ENCODE peak calls at places on chromosomes 13 and 19, in five cellular contexts. One of them, this sample, is unnamed.
A peak's percentile ranks its signal among the peaks of the same experiment; 100 is the strongest.

GRCh38 chr19:56091751-56092546 is 29.1 kb downstream of the ZNF787 start:
- DNase-seq in tibial nerve: no peak
- DNase-seq in PC-9: peak; percentile 80
- DNase-seq in prostate gland: no peak
- DNase-seq in left lung: peak; percentile 39
- DNase-seq in this sample: no peak

GRCh38 chr19:8108560-8109445 is 40.6 kb downstream of the FBN3 start:
- DNase-seq in PC-9: no peak
- DNase-seq in tibial nerve: no peak
- DNase-seq in left lung: peak; percentile 61
- DNase-seq in prostate gland: no peak
- DNase-seq in this sample: peak; percentile 4

GRCh38 chr19:39927076-39927475 is 7.4 kb downstream of the FCGBP start:
- DNase-seq in left lung: no peak
- DNase-seq in tibial nerve: no peak
- DNase-seq in prostate gland: no peak
- DNase-seq in PC-9: no peak
- DNase-seq in this sample: no peak

GRCh38 chr13:44157614-44158013 is 216.0 kb upstream of the SERP2 start:
- DNase-seq in PC-9: no peak
- DNase-seq in left lung: no peak
- DNase-seq in prostate gland: no peak
- DNase-seq in tibial nerve: no peak
- DNase-seq in this sample: no peak

GRCh38 chr13:93559718-93560117 is 333.1 kb downstream of the GPC6 start:
- DNase-seq in left lung: no peak
- DNase-seq in prostate gland: no peak
- DNase-seq in PC-9: peak; percentile 64
- DNase-seq in tibial nerve: no peak
- DNase-seq in this sample: no peak

GRCh38 chr19:2259331-2259730 is 3.1 kb upstream of the JSRP1 start:
- DNase-seq in prostate gland: no peak
- DNase-seq in tibial nerve: no peak
- DNase-seq in left lung: no peak
- DNase-seq in PC-9: peak; percentile 62
- DNase-seq in this sample: no peak

GRCh38 chr13:45473627-45474026 is 8.9 kb downstream of the COG3 start:
- DNase-seq in PC-9: no peak
- DNase-seq in tibial nerve: no peak
- DNase-seq in prostate gland: no peak
- DNase-seq in left lung: no peak
- DNase-seq in this sample: no peak

GRCh38 chr13:85853161-85853894 is 54.1 kb upstream of the SLITRK6 start:
- DNase-seq in left lung: no peak
- DNase-seq in tibial nerve: no peak
- DNase-seq in prostate gland: no peak
- DNase-seq in PC-9: no peak
- DNase-seq in this sample: no peak

GRCh38 chr13:71867101-71867814 is at the start of gene DACH1:
- DNase-seq in tibial nerve: peak; percentile 17
- DNase-seq in PC-9: no peak
- DNase-seq in prostate gland: peak; percentile 77
- DNase-seq in left lung: peak; percentile 63
- DNase-seq in this sample: peak; percentile 76

GRCh38 chr19:8017808-8018207 is 12.4 kb upstream of the ELAVL1 start:
- DNase-seq in prostate gland: no peak
- DNase-seq in tibial nerve: no peak
- DNase-seq in PC-9: no peak
- DNase-seq in left lung: peak; percentile 37
- DNase-seq in this sample: peak; percentile 75

GRCh38 chr13:87123987-87124784 is 547.0 kb upstream of the SLITRK5 start:
- DNase-seq in tibial nerve: no peak
- DNase-seq in PC-9: peak; percentile 92
- DNase-seq in prostate gland: no peak
- DNase-seq in left lung: no peak
- DNase-seq in this sample: no peak

GRCh38 chr19:10120538-10121198 is 969 bp upstream of the EIF3G start:
- DNase-seq in tibial nerve: no peak
- DNase-seq in PC-9: peak; percentile 44
- DNase-seq in prostate gland: no peak
- DNase-seq in left lung: no peak
- DNase-seq in this sample: no peak

GRCh38 chr13:48412100-48412556 is 785 bp downstream of the LPAR6 start:
- DNase-seq in left lung: no peak
- DNase-seq in tibial nerve: no peak
- DNase-seq in PC-9: no peak
- DNase-seq in prostate gland: no peak
- DNase-seq in this sample: no peak

GRCh38 chr13:47680752-47681151 is 320.3 kb downstream of the SUCLA2 start:
- DNase-seq in prostate gland: no peak
- DNase-seq in tibial nerve: no peak
- DNase-seq in left lung: no peak
- DNase-seq in PC-9: no peak
- DNase-seq in this sample: no peak

GRCh38 chr13:100773923-100774641 is 99.5 kb upstream of the TMTC4 start:
- DNase-seq in tibial nerve: no peak
- DNase-seq in PC-9: no peak
- DNase-seq in prostate gland: no peak
- DNase-seq in left lung: no peak
- DNase-seq in this sample: no peak

GRCh38 chr13:39982745-39983144 is 327.3 kb downstream of the COG6 start:
- DNase-seq in prostate gland: no peak
- DNase-seq in left lung: no peak
- DNase-seq in PC-9: no peak
- DNase-seq in tibial nerve: no peak
- DNase-seq in this sample: no peak

GRCh38 chr19:58515259-58515658 is 3.5 kb upstream of the SLC27A5 start:
- DNase-seq in left lung: no peak
- DNase-seq in tibial nerve: no peak
- DNase-seq in prostate gland: no peak
- DNase-seq in PC-9: no peak
- DNase-seq in this sample: no peak

GRCh38 chr13:98798849-98799645 is 46.6 kb upstream of the SLC15A1 start:
- DNase-seq in tibial nerve: no peak
- DNase-seq in prostate gland: no peak
- DNase-seq in PC-9: no peak
- DNase-seq in left lung: no peak
- DNase-seq in this sample: no peak

GRCh38 chr13:102172406-102172805 is 229.4 kb downstream of the FGF14 start:
- DNase-seq in tibial nerve: no peak
- DNase-seq in left lung: no peak
- DNase-seq in prostate gland: no peak
- DNase-seq in PC-9: no peak
- DNase-seq in this sample: no peak

GRCh38 chr19:33393286-33394005 is 19.9 kb downstream of the CEBPG start:
- DNase-seq in left lung: peak; percentile 76
- DNase-seq in tibial nerve: no peak
- DNase-seq in PC-9: no peak
- DNase-seq in prostate gland: no peak
- DNase-seq in this sample: no peak

GRCh38 chr13:85833938-85834337 is 34.7 kb upstream of the SLITRK6 start:
- DNase-seq in PC-9: no peak
- DNase-seq in tibial nerve: no peak
- DNase-seq in prostate gland: no peak
- DNase-seq in left lung: no peak
- DNase-seq in this sample: no peak

GRCh38 chr19:4585556-4585955 is 26.1 kb upstream of the SEMA6B start:
- DNase-seq in prostate gland: no peak
- DNase-seq in left lung: no peak
- DNase-seq in PC-9: no peak
- DNase-seq in tibial nerve: no peak
- DNase-seq in this sample: no peak

GRCh38 chr19:2714531-2715269 is 6.5 kb downstream of the DIRAS1 start:
- DNase-seq in prostate gland: no peak
- DNase-seq in left lung: no peak
- DNase-seq in PC-9: no peak
- DNase-seq in tibial nerve: no peak
- DNase-seq in this sample: no peak

GRCh38 chr19:34317311-34317927 is 47.6 kb upstream of the GPI start:
- DNase-seq in left lung: no peak
- DNase-seq in prostate gland: no peak
- DNase-seq in tibial nerve: no peak
- DNase-seq in PC-9: peak; percentile 65
- DNase-seq in this sample: no peak

GRCh38 chr13:33179463-33179862 is 106.1 kb downstream of the STARD13 start:
- DNase-seq in PC-9: no peak
- DNase-seq in tibial nerve: no peak
- DNase-seq in left lung: no peak
- DNase-seq in prostate gland: no peak
- DNase-seq in this sample: no peak

GRCh38 chr13:66553391-66553790 is 676.7 kb downstream of the PCDH9 start:
- DNase-seq in tibial nerve: no peak
- DNase-seq in PC-9: no peak
- DNase-seq in left lung: no peak
- DNase-seq in prostate gland: no peak
- DNase-seq in this sample: no peak

GRCh38 chr19:13208131-13208963 is 58.1 kb downstream of the IER2 start:
- DNase-seq in prostate gland: no peak
- DNase-seq in tibial nerve: peak; percentile 73
- DNase-seq in left lung: peak; percentile 84
- DNase-seq in PC-9: no peak
- DNase-seq in this sample: peak; percentile 30

GRCh38 chr19:34597596-34597995 is 79.4 kb downstream of the SCGB2B2 start:
- DNase-seq in tibial nerve: no peak
- DNase-seq in left lung: peak; percentile 43
- DNase-seq in prostate gland: no peak
- DNase-seq in PC-9: no peak
- DNase-seq in this sample: no peak

DNA sequence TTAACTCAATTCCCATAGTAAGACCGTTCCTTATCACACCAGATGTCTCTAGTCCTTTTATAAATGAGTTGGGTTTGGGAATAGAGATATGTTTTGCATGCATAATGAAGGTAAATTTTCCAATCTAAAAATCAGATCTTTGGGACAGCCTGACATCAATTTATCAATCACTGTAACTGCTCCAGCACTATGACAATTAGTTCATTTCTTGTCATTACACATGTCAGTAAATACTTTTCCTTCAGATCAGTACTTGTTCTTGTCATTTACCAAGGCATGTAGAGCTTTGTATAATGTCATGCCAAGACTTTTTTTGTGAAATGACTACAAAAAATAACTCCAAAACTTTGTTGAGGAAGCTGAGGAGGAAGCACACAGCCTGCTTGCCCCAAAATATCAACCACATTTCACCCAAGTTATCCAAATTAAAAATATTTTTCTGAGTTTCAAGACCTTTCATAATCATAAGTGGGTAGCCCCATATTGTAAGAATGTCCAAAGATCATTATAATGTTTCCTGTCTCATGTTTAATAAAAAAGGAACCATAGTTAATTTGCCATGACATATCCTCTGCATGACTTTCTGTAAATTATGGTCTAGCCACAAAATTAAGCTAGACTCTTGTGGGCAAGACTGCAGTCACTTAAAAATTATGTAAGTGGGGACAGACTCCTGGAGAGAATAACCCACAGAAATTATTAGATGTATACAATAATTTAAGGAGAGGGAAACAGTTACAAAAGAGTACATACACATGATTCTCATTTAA is 586.7 kb downstream of the TBC1D4 start:
- DNase-seq in PC-9: no peak
- DNase-seq in left lung: no peak
- DNase-seq in prostate gland: no peak
- DNase-seq in tibial nerve: no peak
- DNase-seq in this sample: no peak
- H3K27ac ChIP-seq in PC-9: no peak overlapping the region
- H3K27ac ChIP-seq in left lung: no peak overlapping the region
- H3K27ac ChIP-seq in prostate gland: no peak overlapping the region
- H3K27ac ChIP-seq in tibial nerve: no peak overlapping the region
- H3K27ac ChIP-seq in this sample: no peak overlapping the region

DNA sequence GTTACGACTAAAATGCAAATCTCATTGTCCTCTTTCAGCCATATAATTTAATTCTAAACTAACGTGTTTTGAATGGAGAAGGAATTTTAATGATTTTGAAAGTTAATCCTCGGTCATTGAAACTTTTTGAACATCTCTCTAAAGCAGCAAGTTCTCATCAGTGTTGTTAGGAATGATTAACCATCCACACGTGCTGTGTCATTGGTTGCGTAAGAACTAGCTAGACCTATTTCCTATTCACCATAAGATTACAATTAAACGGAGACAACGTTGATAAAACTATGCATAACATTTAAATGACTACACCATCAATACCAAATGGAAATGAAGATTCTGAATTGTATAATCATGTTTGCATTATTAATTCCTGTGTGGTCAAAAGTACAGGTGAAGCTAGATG is 155.6 kb upstream of the IRS2 start:
- DNase-seq in PC-9: no peak
- DNase-seq in prostate gland: no peak
- DNase-seq in left lung: no peak
- DNase-seq in tibial nerve: no peak
- DNase-seq in this sample: peak; percentile 8
- H3K27me3 ChIP-seq in PC-9: no peaks in the 10 kb centered on the region
- H3K27me3 ChIP-seq in prostate gland: no peaks in the 10 kb centered on the region
- H3K27me3 ChIP-seq in left lung: no peaks in the 10 kb centered on the region
- H3K27me3 ChIP-seq in tibial nerve: no peaks in the 10 kb centered on the region
- H3K27me3 ChIP-seq in this sample: no peaks in the 10 kb centered on the region

DNA sequence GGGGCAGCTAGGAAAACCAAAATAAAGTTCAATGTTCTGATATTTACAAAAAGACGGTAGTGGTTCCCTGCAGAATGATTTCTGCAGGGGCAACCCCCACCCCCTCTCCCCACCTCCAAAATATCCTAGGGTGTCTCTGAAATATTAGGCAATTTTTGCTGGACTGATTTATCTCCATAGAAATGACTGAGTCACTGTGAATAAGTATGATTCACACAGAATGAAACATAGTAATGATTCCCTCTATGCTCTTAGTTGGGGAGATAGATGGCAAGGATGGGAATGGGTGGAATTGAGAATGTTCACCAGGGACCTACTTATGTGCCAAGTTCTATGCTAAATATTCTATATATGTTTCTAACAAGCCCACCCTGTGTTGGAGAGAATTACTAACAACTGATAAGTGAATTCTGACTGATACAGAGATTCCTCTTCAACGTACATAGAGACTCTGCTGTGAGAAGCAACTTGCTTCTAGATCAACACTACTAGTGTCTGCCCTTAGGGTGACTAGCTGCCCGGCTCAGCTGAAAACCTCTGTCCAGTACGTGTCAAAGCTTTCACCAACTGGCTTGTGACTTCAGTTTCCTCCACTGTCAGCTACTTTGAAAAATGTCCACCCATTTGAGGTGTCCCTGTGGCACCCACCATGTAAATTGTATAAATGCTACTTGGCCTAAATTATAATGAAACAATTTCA is 38.4 kb upstream of the RAP2A start:
- DNase-seq in prostate gland: no peak
- DNase-seq in tibial nerve: no peak
- DNase-seq in left lung: no peak
- DNase-seq in PC-9: peak; percentile 43
- DNase-seq in this sample: no peak
- H3K4me3 ChIP-seq in prostate gland: no peak overlapping the region
- H3K4me3 ChIP-seq in tibial nerve: no peak overlapping the region
- H3K4me3 ChIP-seq in left lung: no peak overlapping the region
- H3K4me3 ChIP-seq in PC-9: no peak overlapping the region
- H3K4me3 ChIP-seq in this sample: no peak overlapping the region

GRCh38 chr19:6108721-6109633 is 1.3 kb downstream of the RFX2 start:
- DNase-seq in prostate gland: peak; percentile 36
- DNase-seq in tibial nerve: peak; percentile 77
- DNase-seq in left lung: peak; percentile 86
- DNase-seq in PC-9: no peak
- DNase-seq in this sample: peak; percentile 37
- H3K27ac ChIP-seq in prostate gland: peak overlapping the region; percentile 78
- H3K27ac ChIP-seq in tibial nerve: peak overlapping the region; percentile 82
- H3K27ac ChIP-seq in left lung: peak overlapping the region; percentile 91
- H3K27ac ChIP-seq in PC-9: no peak overlapping the region
- H3K27ac ChIP-seq in this sample: peak overlapping the region; percentile 57

GRCh38 chr19:54532528-54532927 is 29.9 kb downstream of the LAIR2 start:
- DNase-seq in tibial nerve: no peak
- DNase-seq in left lung: no peak
- DNase-seq in PC-9: peak; percentile 20
- DNase-seq in prostate gland: no peak
- DNase-seq in this sample: no peak
- H3K27me3 ChIP-seq in tibial nerve: no peaks in the 10 kb centered on the region
- H3K27me3 ChIP-seq in left lung: peaks cover 86% of the 10 kb centered on the region
- H3K27me3 ChIP-seq in PC-9: peaks cover 97% of the 10 kb centered on the region
- H3K27me3 ChIP-seq in prostate gland: no peaks in the 10 kb centered on the region
- H3K27me3 ChIP-seq in this sample: peaks cover 39% of the 10 kb centered on the region

This sample was measured in HL-60.